ENCODE peak calls at places on chromosomes 1 and 21, in four cellular contexts. M is occipital lobe, O is NCI-H1417 treated with DMSO at 0.1 percent for 48 hours, X is GM10248. D is an unnamed sample.

GRCh38 chr1:46493316-46494032 is 3.8 kb downstream of the DMBX1 start:
- DNase-seq in X (no peak), M (no peak), O (no peak), D (no peak)

GRCh38 chr1:94863919-94864318 is 43.8 kb downstream of the SLC44A3 start:
- DNase-seq in O (no peak), M (no peak), X (no peak), D (no peak)

GRCh38 chr1:150804671-150805070 is 3.4 kb downstream of the CTSK start:
- DNase-seq in X (no peak), O (no peak), M (no peak), D (no peak)

GRCh38 chr1:56797079-56797685 is 22.0 kb downstream of the FYB2 start:
- DNase-seq in O (no peak), M (no peak), X (no peak), D (no peak)

GRCh38 chr1:74714429-74715362 is 18.2 kb downstream of the CRYZ start:
- DNase-seq in X (peak), O (no peak), M (no peak), D (no peak)

GRCh38 chr1:116172666-116173065 is 61.5 kb downstream of the MAB21L3 start:
- DNase-seq in M (no peak), O (no peak), X (no peak), D (no peak)

GRCh38 chr1:107687846-107688753 is 276.9 kb downstream of the VAV3 start:
- DNase-seq in O (no peak), M (no peak), X (no peak), D (no peak)

GRCh38 chr1:232508161-232508661 is 121.7 kb downstream of the SIPA1L2 start:
- DNase-seq in O (no peak), X (no peak), M (peak), D (no peak)

GRCh38 chr1:153374077-153374476 is 1.3 kb downstream of the S100A12 start:
- DNase-seq in X (no peak), M (no peak), O (no peak), D (no peak)

GRCh38 chr1:246020231-246020954 is 486.7 kb downstream of the SMYD3 start:
- DNase-seq in O (no peak), X (no peak), M (no peak), D (peak)

GRCh38 chr1:151036356-151036755 is at the start of gene BNIPL:
- DNase-seq in M (no peak), X (no peak), O (no peak), D (no peak)

GRCh38 chr1:28934676-28935075 is 20.3 kb downstream of the EPB41 start:
- DNase-seq in M (no peak), O (no peak), X (no peak), D (no peak)

GRCh38 chr1:92502247-92502646 is 15.5 kb upstream of the GFI1 start:
- DNase-seq in X (no peak), M (no peak), O (no peak), D (no peak)

GRCh38 chr21:45405819-45406762 is 1.1 kb downstream of the COL18A1 start:
- DNase-seq in M (no peak), X (no peak), O (no peak), D (no peak)

GRCh38 chr1:10765734-10766478 is 30.5 kb downstream of the CASZ1 start:
- DNase-seq in M (no peak), O (no peak), X (no peak), D (no peak)